ENCODE peak calls at places on chromosomes 12 and 14, in eight cellular contexts. One of them, this sample, is unnamed.

GRCh38 chr14:90870950-90871604 is 54.8 kb upstream of the TTC7B start:
- DNase-seq in NCI-H1436 treated with DMSO at 0.1 percent for 48 hours: no peak
- DNase-seq in kidney tubule cell: no peak
- DNase-seq in T-helper 17 cell: no peak
- DNase-seq in skeletal muscle cell: no peak
- DNase-seq in NCI-H1092: no peak
- DNase-seq in NCI-H510A treated with DMSO at 0.1 percent for 48 hours: no peak
- DNase-seq in Panc1: no peak
- DNase-seq in this sample: no peak

GRCh38 chr12:91007531-91008290 is 2.9 kb upstream of the EPYC start:
- DNase-seq in NCI-H1436 treated with DMSO at 0.1 percent for 48 hours: no peak
- DNase-seq in kidney tubule cell: no peak
- DNase-seq in T-helper 17 cell: no peak
- DNase-seq in skeletal muscle cell: no peak
- DNase-seq in NCI-H1092: no peak
- DNase-seq in NCI-H510A treated with DMSO at 0.1 percent for 48 hours: no peak
- DNase-seq in Panc1: no peak
- DNase-seq in this sample: no peak

GRCh38 chr12:726281-727140 is 25.9 kb upstream of the WNK1 start:
- DNase-seq in NCI-H1436 treated with DMSO at 0.1 percent for 48 hours: no peak
- DNase-seq in kidney tubule cell: peak
- DNase-seq in T-helper 17 cell: no peak
- DNase-seq in skeletal muscle cell: peak
- DNase-seq in NCI-H1092: no peak
- DNase-seq in NCI-H510A treated with DMSO at 0.1 percent for 48 hours: no peak
- DNase-seq in Panc1: peak
- DNase-seq in this sample: no peak

GRCh38 chr12:6548556-6549378 is 7.1 kb downstream of the IFFO1 start:
- DNase-seq in NCI-H1436 treated with DMSO at 0.1 percent for 48 hours: no peak
- DNase-seq in kidney tubule cell: no peak
- DNase-seq in T-helper 17 cell: no peak
- DNase-seq in skeletal muscle cell: no peak
- DNase-seq in NCI-H1092: no peak
- DNase-seq in NCI-H510A treated with DMSO at 0.1 percent for 48 hours: no peak
- DNase-seq in Panc1: no peak
- DNase-seq in this sample: no peak

GRCh38 chr12:15276088-15276698 is 46.1 kb upstream of the PTPRO start:
- DNase-seq in NCI-H1436 treated with DMSO at 0.1 percent for 48 hours: no peak
- DNase-seq in kidney tubule cell: peak
- DNase-seq in T-helper 17 cell: no peak
- DNase-seq in skeletal muscle cell: no peak
- DNase-seq in NCI-H1092: peak
- DNase-seq in NCI-H510A treated with DMSO at 0.1 percent for 48 hours: peak
- DNase-seq in Panc1: peak
- DNase-seq in this sample: no peak

GRCh38 chr12:46084666-46085631 is 94.6 kb upstream of the SCAF11 start:
- DNase-seq in NCI-H1436 treated with DMSO at 0.1 percent for 48 hours: no peak
- DNase-seq in kidney tubule cell: peak
- DNase-seq in T-helper 17 cell: no peak
- DNase-seq in skeletal muscle cell: no peak
- DNase-seq in NCI-H1092: no peak
- DNase-seq in NCI-H510A treated with DMSO at 0.1 percent for 48 hours: no peak
- DNase-seq in Panc1: no peak
- DNase-seq in this sample: no peak

GRCh38 chr12:92036771-92037453 is 108.7 kb downstream of the BTG1 start:
- DNase-seq in NCI-H1436 treated with DMSO at 0.1 percent for 48 hours: no peak
- DNase-seq in kidney tubule cell: peak
- DNase-seq in T-helper 17 cell: no peak
- DNase-seq in skeletal muscle cell: peak
- DNase-seq in NCI-H1092: no peak
- DNase-seq in NCI-H510A treated with DMSO at 0.1 percent for 48 hours: no peak
- DNase-seq in Panc1: no peak
- DNase-seq in this sample: no peak

GRCh38 chr12:46659844-46660243 is 166.0 kb downstream of the SLC38A4 start:
- DNase-seq in NCI-H1436 treated with DMSO at 0.1 percent for 48 hours: no peak
- DNase-seq in kidney tubule cell: no peak
- DNase-seq in T-helper 17 cell: no peak
- DNase-seq in skeletal muscle cell: no peak
- DNase-seq in NCI-H1092: no peak
- DNase-seq in NCI-H510A treated with DMSO at 0.1 percent for 48 hours: no peak
- DNase-seq in Panc1: no peak
- DNase-seq in this sample: no peak

GRCh38 chr12:98592825-98593322 is 612 bp upstream of the SLC25A3 start:
- DNase-seq in NCI-H1436 treated with DMSO at 0.1 percent for 48 hours: no peak
- DNase-seq in kidney tubule cell: no peak
- DNase-seq in T-helper 17 cell: no peak
- DNase-seq in skeletal muscle cell: no peak
- DNase-seq in NCI-H1092: no peak
- DNase-seq in NCI-H510A treated with DMSO at 0.1 percent for 48 hours: peak
- DNase-seq in Panc1: no peak
- DNase-seq in this sample: no peak

GRCh38 chr14:67934087-67934486 is 114.5 kb downstream of the RAD51B start:
- DNase-seq in NCI-H1436 treated with DMSO at 0.1 percent for 48 hours: peak
- DNase-seq in kidney tubule cell: peak
- DNase-seq in T-helper 17 cell: no peak
- DNase-seq in skeletal muscle cell: peak
- DNase-seq in NCI-H1092: peak
- DNase-seq in NCI-H510A treated with DMSO at 0.1 percent for 48 hours: peak
- DNase-seq in Panc1: peak
- DNase-seq in this sample: no peak

GRCh38 chr12:83827193-83827592 is 1085.4 kb downstream of the SLC6A15 start:
- DNase-seq in NCI-H1436 treated with DMSO at 0.1 percent for 48 hours: no peak
- DNase-seq in kidney tubule cell: no peak
- DNase-seq in T-helper 17 cell: no peak
- DNase-seq in skeletal muscle cell: no peak
- DNase-seq in NCI-H1092: no peak
- DNase-seq in NCI-H510A treated with DMSO at 0.1 percent for 48 hours: no peak
- DNase-seq in Panc1: no peak
- DNase-seq in this sample: no peak

GRCh38 chr12:91215940-91216454 is 33.4 kb upstream of the DCN start:
- DNase-seq in NCI-H1436 treated with DMSO at 0.1 percent for 48 hours: no peak
- DNase-seq in kidney tubule cell: peak
- DNase-seq in T-helper 17 cell: no peak
- DNase-seq in skeletal muscle cell: peak
- DNase-seq in NCI-H1092: no peak
- DNase-seq in NCI-H510A treated with DMSO at 0.1 percent for 48 hours: no peak
- DNase-seq in Panc1: no peak
- DNase-seq in this sample: no peak

GRCh38 chr12:59055204-59055839 is 135.0 kb upstream of the LRIG3 start:
- DNase-seq in NCI-H1436 treated with DMSO at 0.1 percent for 48 hours: no peak
- DNase-seq in kidney tubule cell: peak
- DNase-seq in T-helper 17 cell: no peak
- DNase-seq in skeletal muscle cell: peak
- DNase-seq in NCI-H1092: no peak
- DNase-seq in NCI-H510A treated with DMSO at 0.1 percent for 48 hours: no peak
- DNase-seq in Panc1: peak
- DNase-seq in this sample: no peak

GRCh38 chr14:37150414-37150813 is 22.0 kb downstream of the SLC25A21 start:
- DNase-seq in NCI-H1436 treated with DMSO at 0.1 percent for 48 hours: peak
- DNase-seq in kidney tubule cell: peak
- DNase-seq in T-helper 17 cell: no peak
- DNase-seq in skeletal muscle cell: no peak
- DNase-seq in NCI-H1092: peak
- DNase-seq in NCI-H510A treated with DMSO at 0.1 percent for 48 hours: peak
- DNase-seq in Panc1: no peak
- DNase-seq in this sample: no peak

GRCh38 chr12:8860165-8860961 is 37.9 kb downstream of the A2ML1 start:
- DNase-seq in NCI-H1436 treated with DMSO at 0.1 percent for 48 hours: no peak
- DNase-seq in kidney tubule cell: peak
- DNase-seq in T-helper 17 cell: no peak
- DNase-seq in skeletal muscle cell: peak
- DNase-seq in NCI-H1092: no peak
- DNase-seq in NCI-H510A treated with DMSO at 0.1 percent for 48 hours: peak
- DNase-seq in Panc1: no peak
- DNase-seq in this sample: peak

GRCh38 chr12:109811624-109811995 is 21.6 kb downstream of the TRPV4 start:
- DNase-seq in NCI-H1436 treated with DMSO at 0.1 percent for 48 hours: no peak
- DNase-seq in kidney tubule cell: no peak
- DNase-seq in T-helper 17 cell: no peak
- DNase-seq in skeletal muscle cell: no peak
- DNase-seq in NCI-H1092: no peak
- DNase-seq in NCI-H510A treated with DMSO at 0.1 percent for 48 hours: no peak
- DNase-seq in Panc1: no peak
- DNase-seq in this sample: no peak

GRCh38 chr12:70756791-70757190 is 119.6 kb upstream of the PTPRB start:
- DNase-seq in NCI-H1436 treated with DMSO at 0.1 percent for 48 hours: no peak
- DNase-seq in kidney tubule cell: no peak
- DNase-seq in T-helper 17 cell: no peak
- DNase-seq in skeletal muscle cell: no peak
- DNase-seq in NCI-H1092: peak
- DNase-seq in NCI-H510A treated with DMSO at 0.1 percent for 48 hours: peak
- DNase-seq in Panc1: no peak
- DNase-seq in this sample: no peak

GRCh38 chr12:86727151-86727550 is 471.0 kb upstream of the MGAT4C start:
- DNase-seq in NCI-H1436 treated with DMSO at 0.1 percent for 48 hours: no peak
- DNase-seq in kidney tubule cell: peak
- DNase-seq in T-helper 17 cell: no peak
- DNase-seq in skeletal muscle cell: peak
- DNase-seq in NCI-H1092: no peak
- DNase-seq in NCI-H510A treated with DMSO at 0.1 percent for 48 hours: peak
- DNase-seq in Panc1: no peak
- DNase-seq in this sample: no peak

GRCh38 chr12:9273276-9273675 is 65.1 kb upstream of the PZP start:
- DNase-seq in NCI-H1436 treated with DMSO at 0.1 percent for 48 hours: no peak
- DNase-seq in kidney tubule cell: no peak
- DNase-seq in T-helper 17 cell: no peak
- DNase-seq in skeletal muscle cell: peak
- DNase-seq in NCI-H1092: no peak
- DNase-seq in NCI-H510A treated with DMSO at 0.1 percent for 48 hours: no peak
- DNase-seq in Panc1: no peak
- DNase-seq in this sample: no peak

GRCh38 chr14:73795974-73796373 is 55.7 kb upstream of the PTGR2 start:
- DNase-seq in NCI-H1436 treated with DMSO at 0.1 percent for 48 hours: no peak
- DNase-seq in kidney tubule cell: peak
- DNase-seq in T-helper 17 cell: no peak
- DNase-seq in skeletal muscle cell: no peak
- DNase-seq in NCI-H1092: no peak
- DNase-seq in NCI-H510A treated with DMSO at 0.1 percent for 48 hours: no peak
- DNase-seq in Panc1: no peak
- DNase-seq in this sample: peak

GRCh38 chr14:98168196-98168985 is 1103.6 kb downstream of the BCL11B start:
- DNase-seq in NCI-H1436 treated with DMSO at 0.1 percent for 48 hours: no peak
- DNase-seq in kidney tubule cell: no peak
- DNase-seq in T-helper 17 cell: no peak
- DNase-seq in skeletal muscle cell: no peak
- DNase-seq in NCI-H1092: no peak
- DNase-seq in NCI-H510A treated with DMSO at 0.1 percent for 48 hours: no peak
- DNase-seq in Panc1: no peak
- DNase-seq in this sample: no peak

GRCh38 chr12:67243260-67243659 is 25.9 kb upstream of the CAND1 start:
- DNase-seq in NCI-H1436 treated with DMSO at 0.1 percent for 48 hours: no peak
- DNase-seq in kidney tubule cell: no peak
- DNase-seq in T-helper 17 cell: no peak
- DNase-seq in skeletal muscle cell: no peak
- DNase-seq in NCI-H1092: no peak
- DNase-seq in NCI-H510A treated with DMSO at 0.1 percent for 48 hours: no peak
- DNase-seq in Panc1: no peak
- DNase-seq in this sample: no peak

GRCh38 chr14:71720978-71721624 is 211.1 kb upstream of the RGS6 start:
- DNase-seq in NCI-H1436 treated with DMSO at 0.1 percent for 48 hours: no peak
- DNase-seq in kidney tubule cell: peak
- DNase-seq in T-helper 17 cell: no peak
- DNase-seq in skeletal muscle cell: peak
- DNase-seq in NCI-H1092: peak
- DNase-seq in NCI-H510A treated with DMSO at 0.1 percent for 48 hours: peak
- DNase-seq in Panc1: peak
- DNase-seq in this sample: no peak

GRCh38 chr14:93269341-93270068 is 62.4 kb downstream of the UBR7 start:
- DNase-seq in NCI-H1436 treated with DMSO at 0.1 percent for 48 hours: no peak
- DNase-seq in kidney tubule cell: peak
- DNase-seq in T-helper 17 cell: no peak
- DNase-seq in skeletal muscle cell: peak
- DNase-seq in NCI-H1092: no peak
- DNase-seq in NCI-H510A treated with DMSO at 0.1 percent for 48 hours: no peak
- DNase-seq in Panc1: peak
- DNase-seq in this sample: no peak

GRCh38 chr12:132270969-132271754 is 58.2 kb downstream of the GALNT9 start:
- DNase-seq in NCI-H1436 treated with DMSO at 0.1 percent for 48 hours: no peak
- DNase-seq in kidney tubule cell: no peak
- DNase-seq in T-helper 17 cell: no peak
- DNase-seq in skeletal muscle cell: no peak
- DNase-seq in NCI-H1092: no peak
- DNase-seq in NCI-H510A treated with DMSO at 0.1 percent for 48 hours: no peak
- DNase-seq in Panc1: no peak
- DNase-seq in this sample: no peak

GRCh38 chr12:8844665-8845064 is 22.2 kb downstream of the A2ML1 start:
- DNase-seq in NCI-H1436 treated with DMSO at 0.1 percent for 48 hours: no peak
- DNase-seq in kidney tubule cell: no peak
- DNase-seq in T-helper 17 cell: no peak
- DNase-seq in skeletal muscle cell: peak
- DNase-seq in NCI-H1092: no peak
- DNase-seq in NCI-H510A treated with DMSO at 0.1 percent for 48 hours: no peak
- DNase-seq in Panc1: no peak
- DNase-seq in this sample: no peak

GRCh38 chr12:98516184-98516873 is 939 bp downstream of the TMPO start:
- DNase-seq in NCI-H1436 treated with DMSO at 0.1 percent for 48 hours: peak
- DNase-seq in kidney tubule cell: peak
- DNase-seq in T-helper 17 cell: peak
- DNase-seq in skeletal muscle cell: no peak
- DNase-seq in NCI-H1092: peak
- DNase-seq in NCI-H510A treated with DMSO at 0.1 percent for 48 hours: peak
- DNase-seq in Panc1: peak
- DNase-seq in this sample: peak

GRCh38 chr12:54579696-54580333 is 8.6 kb downstream of the PPP1R1A start:
- DNase-seq in NCI-H1436 treated with DMSO at 0.1 percent for 48 hours: no peak
- DNase-seq in kidney tubule cell: peak
- DNase-seq in T-helper 17 cell: peak
- DNase-seq in skeletal muscle cell: no peak
- DNase-seq in NCI-H1092: peak
- DNase-seq in NCI-H510A treated with DMSO at 0.1 percent for 48 hours: peak
- DNase-seq in Panc1: peak
- DNase-seq in this sample: peak

GRCh38 chr14:54475911-54476310 is 12.9 kb downstream of the GMFB start:
- DNase-seq in NCI-H1436 treated with DMSO at 0.1 percent for 48 hours: no peak
- DNase-seq in kidney tubule cell: no peak
- DNase-seq in T-helper 17 cell: no peak
- DNase-seq in skeletal muscle cell: no peak
- DNase-seq in NCI-H1092: no peak
- DNase-seq in NCI-H510A treated with DMSO at 0.1 percent for 48 hours: no peak
- DNase-seq in Panc1: no peak
- DNase-seq in this sample: no peak

GRCh38 chr14:100778078-100778927 is 47.6 kb upstream of the MEG3 start:
- DNase-seq in NCI-H1436 treated with DMSO at 0.1 percent for 48 hours: no peak
- DNase-seq in kidney tubule cell: no peak
- DNase-seq in T-helper 17 cell: no peak
- DNase-seq in skeletal muscle cell: no peak
- DNase-seq in NCI-H1092: no peak
- DNase-seq in NCI-H510A treated with DMSO at 0.1 percent for 48 hours: no peak
- DNase-seq in Panc1: no peak
- DNase-seq in this sample: peak

GRCh38 chr12:68785358-68785757 is 22.6 kb upstream of the MDM2 start:
- DNase-seq in NCI-H1436 treated with DMSO at 0.1 percent for 48 hours: no peak
- DNase-seq in kidney tubule cell: peak
- DNase-seq in T-helper 17 cell: no peak
- DNase-seq in skeletal muscle cell: no peak
- DNase-seq in NCI-H1092: no peak
- DNase-seq in NCI-H510A treated with DMSO at 0.1 percent for 48 hours: no peak
- DNase-seq in Panc1: no peak
- DNase-seq in this sample: no peak

GRCh38 chr12:98440165-98440581 is 75.2 kb upstream of the TMPO start:
- DNase-seq in NCI-H1436 treated with DMSO at 0.1 percent for 48 hours: no peak
- DNase-seq in kidney tubule cell: no peak
- DNase-seq in T-helper 17 cell: no peak
- DNase-seq in skeletal muscle cell: peak
- DNase-seq in NCI-H1092: no peak
- DNase-seq in NCI-H510A treated with DMSO at 0.1 percent for 48 hours: no peak
- DNase-seq in Panc1: no peak
- DNase-seq in this sample: no peak

GRCh38 chr14:22319526-22320352 is 269.3 kb downstream of the DAD1 start:
- DNase-seq in NCI-H1436 treated with DMSO at 0.1 percent for 48 hours: no peak
- DNase-seq in kidney tubule cell: peak
- DNase-seq in T-helper 17 cell: peak
- DNase-seq in skeletal muscle cell: no peak
- DNase-seq in NCI-H1092: peak
- DNase-seq in NCI-H510A treated with DMSO at 0.1 percent for 48 hours: peak
- DNase-seq in Panc1: no peak
- DNase-seq in this sample: no peak

GRCh38 chr12:77352941-77353340 is 287.6 kb upstream of the E2F7 start:
- DNase-seq in NCI-H1436 treated with DMSO at 0.1 percent for 48 hours: no peak
- DNase-seq in kidney tubule cell: no peak
- DNase-seq in T-helper 17 cell: no peak
- DNase-seq in skeletal muscle cell: no peak
- DNase-seq in NCI-H1092: no peak
- DNase-seq in NCI-H510A treated with DMSO at 0.1 percent for 48 hours: no peak
- DNase-seq in Panc1: no peak
- DNase-seq in this sample: no peak

This sample was measured in lower leg skin.